ENCODE peak calls at places on chromosomes 3 and 15, in four cellular contexts. S is A549, J is HepG2, U is K562. D is an unnamed sample.

GRCh38 chr15:63324770-63325169 is 47.4 kb downstream of the APH1B start:
- DNase-seq in S (no peak), J (no peak), U (no peak), D (no peak)

GRCh38 chr3:78791745-78792144 is 976.1 kb downstream of the ROBO1 start:
- DNase-seq in S (no peak), J (no peak), U (no peak), D (no peak)

GRCh38 chr3:177208223-177208622 is 10.9 kb upstream of the TBL1XR1 start:
- DNase-seq in S (no peak), J (no peak), U (no peak), D (no peak)

GRCh38 chr3:10411598-10412332 is 90.9 kb upstream of the SEC13 start:
- DNase-seq in S (no peak), J (no peak), U (no peak), D (no peak)

GRCh38 chr3:144636833-144637232 is 665.2 kb downstream of the DIPK2A start:
- DNase-seq in S (peak), J (peak), U (no peak), D (no peak)

GRCh38 chr3:48686538-48687219 is 964 bp upstream of the NCKIPSD start:
- DNase-seq in S (no peak), J (no peak), U (no peak), D (no peak)

GRCh38 chr3:182800508-182800907 is 7.2 kb downstream of the ATP11B start:
- DNase-seq in S (no peak), J (no peak), U (no peak), D (no peak)

GRCh38 chr3:177471733-177472480 is 274.6 kb upstream of the TBL1XR1 start:
- DNase-seq in S (no peak), J (no peak), U (no peak), D (no peak)

GRCh38 chr3:87307805-87308204 is 31.4 kb upstream of the POU1F1 start:
- DNase-seq in S (no peak), J (no peak), U (no peak), D (no peak)

DNA sequence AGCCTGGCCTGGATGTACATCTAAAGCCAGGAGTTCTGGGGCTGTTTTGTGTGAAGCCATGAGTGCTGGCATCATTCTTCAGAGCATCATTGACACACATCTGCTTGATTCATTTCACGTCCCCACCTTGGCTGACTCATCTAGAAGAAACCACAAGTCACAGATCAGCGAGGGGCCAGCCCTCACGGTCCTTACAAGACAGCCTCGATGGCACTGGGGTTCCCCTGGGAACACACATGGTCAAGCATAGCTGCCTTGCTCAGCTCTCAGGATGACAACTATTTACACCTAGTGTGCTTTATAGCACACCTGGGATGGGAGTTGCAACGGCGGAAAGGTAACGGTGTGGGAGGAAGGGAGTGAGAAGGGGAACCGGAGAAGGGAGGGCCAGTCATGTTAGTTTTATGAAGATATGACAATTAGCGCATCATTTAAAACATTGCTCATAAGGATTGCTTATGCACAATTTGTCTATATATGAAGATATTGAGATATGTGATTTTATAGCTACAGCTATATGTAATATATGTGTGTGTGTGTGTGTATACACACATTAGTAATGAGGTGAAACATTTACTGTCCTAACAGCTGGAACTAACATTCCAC is 227.1 kb downstream of the RPLP1 start:
- DNase-seq in S (no peak), J (no peak), U (no peak), D (peak)
- TF ChIP-seq POLR2AphosphoS2 in S (no peak), J (no peak), U (no peak), D (no peak)

DNA sequence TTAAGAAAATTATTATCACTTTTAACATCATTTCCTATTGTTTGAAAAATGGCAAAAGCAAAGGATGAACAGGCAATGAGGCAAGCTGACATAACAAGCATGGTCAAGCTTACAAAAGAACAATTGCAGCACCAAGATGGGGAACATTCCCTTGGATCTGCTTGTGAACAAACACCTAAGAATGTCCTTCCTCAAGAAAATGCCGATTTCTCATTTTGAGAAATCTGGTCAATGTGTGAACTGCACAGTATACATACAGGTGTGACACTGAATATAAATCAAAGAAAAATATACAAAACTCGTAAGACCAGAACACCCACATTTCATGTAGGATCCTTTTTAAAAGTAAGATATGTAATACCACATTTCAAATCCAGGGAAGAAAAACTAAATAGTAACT is 58.9 kb downstream of the LRRFIP2 start:
- DNase-seq in S (no peak), J (no peak), U (no peak), D (no peak)
- TF ChIP-seq POLR2AphosphoS2 in S (no peak), J (no peak), U (no peak), D (no peak)

DNA sequence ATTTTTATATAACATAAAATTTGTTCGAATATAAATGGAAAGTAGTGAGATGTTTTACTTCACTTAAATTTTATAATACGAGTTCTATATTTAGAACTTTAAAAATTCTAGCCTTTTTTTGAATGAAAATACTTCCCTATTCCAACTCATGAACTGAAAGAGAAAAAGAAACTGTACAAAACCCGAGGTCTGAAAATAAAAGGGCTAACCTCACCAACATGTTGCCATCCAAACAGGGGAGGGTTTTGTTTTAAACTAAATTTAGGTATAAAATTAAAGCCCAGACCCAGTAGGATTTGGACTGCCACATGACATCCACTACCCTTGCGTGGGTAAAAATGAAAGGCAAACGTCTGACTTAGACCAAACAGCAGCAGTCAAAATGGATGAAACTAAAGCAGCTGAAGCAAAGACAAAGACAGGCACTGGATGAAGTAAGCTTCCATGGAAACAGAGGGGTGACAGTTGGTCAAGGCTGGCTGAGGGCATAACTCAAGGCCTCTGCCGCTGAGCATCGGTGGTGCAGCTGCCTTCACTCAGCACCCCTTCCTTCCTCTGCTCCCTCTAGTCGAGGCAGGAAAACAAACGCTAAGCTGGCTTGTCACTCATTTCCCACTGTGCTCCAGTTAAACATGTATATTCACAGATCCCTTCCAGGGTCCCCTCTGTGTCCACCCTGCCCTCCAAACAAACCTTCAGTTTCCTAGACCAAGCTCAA is 58.1 kb downstream of the TM4SF4 start:
- DNase-seq in S (no peak), J (no peak), U (no peak), D (no peak)
- TF ChIP-seq POLR2AphosphoS2 in S (no peak), J (no peak), U (no peak), D (no peak)

GRCh38 chr3:9104121-9104520 is 140.8 kb upstream of the RAD18 start:
- DNase-seq in S (no peak), J (no peak), U (no peak), D (no peak)

GRCh38 chr3:9099711-9100110 is 136.4 kb upstream of the RAD18 start:
- DNase-seq in S (no peak), J (no peak), U (no peak), D (no peak)

GRCh38 chr3:9101286-9101685 is 138.0 kb upstream of the RAD18 start:
- DNase-seq in S (no peak), J (no peak), U (peak), D (no peak)

GRCh38 chr3:9100132-9100894 is 137.0 kb upstream of the RAD18 start:
- DNase-seq in S (no peak), J (no peak), U (no peak), D (peak)

GRCh38 chr3:9102240-9102841 is 139.1 kb upstream of the RAD18 start:
- DNase-seq in S (no peak), J (no peak), U (no peak), D (no peak)
- TF ChIP-seq POLR2AphosphoS2 in S (no peak), J (no peak), U (no peak), D (no peak)

DNA sequence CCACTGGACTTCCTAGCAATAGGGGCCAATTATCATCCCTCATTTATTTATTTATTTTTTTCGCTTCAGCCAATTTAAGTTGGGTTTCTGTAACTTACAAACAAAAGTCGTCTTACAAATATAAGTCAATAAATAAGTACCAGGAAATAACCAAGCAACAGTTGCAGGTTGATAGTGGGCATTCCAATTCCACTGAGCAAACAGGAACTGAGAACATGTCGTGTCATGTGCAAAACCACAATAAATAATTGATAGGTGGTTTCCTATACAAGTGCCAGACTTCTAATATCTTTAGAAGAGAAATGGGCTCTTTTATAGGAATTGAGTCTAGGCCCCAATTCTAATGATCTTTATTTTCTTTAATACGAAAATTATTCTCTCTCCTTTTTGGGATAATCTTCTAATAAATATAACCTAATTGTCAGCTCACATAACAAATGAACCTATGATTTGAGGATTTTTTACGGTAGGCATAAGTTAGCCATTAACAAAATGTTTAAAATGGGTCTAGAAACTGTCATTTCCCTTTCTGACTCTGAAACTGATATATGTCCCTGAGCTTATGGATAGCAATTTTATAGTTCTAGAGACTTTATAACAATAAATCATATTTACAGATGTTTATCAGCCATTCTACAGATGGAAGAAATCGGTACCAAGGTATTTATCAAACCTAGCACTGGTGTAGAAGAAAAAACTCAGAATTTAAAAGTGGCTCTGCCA is 571.8 kb downstream of the FOXP1 start:
- DNase-seq in S (no peak), J (no peak), U (no peak), D (peak)
- TF ChIP-seq POLR2AphosphoS2 in S (no peak), J (no peak), U (no peak), D (no peak)

DNA sequence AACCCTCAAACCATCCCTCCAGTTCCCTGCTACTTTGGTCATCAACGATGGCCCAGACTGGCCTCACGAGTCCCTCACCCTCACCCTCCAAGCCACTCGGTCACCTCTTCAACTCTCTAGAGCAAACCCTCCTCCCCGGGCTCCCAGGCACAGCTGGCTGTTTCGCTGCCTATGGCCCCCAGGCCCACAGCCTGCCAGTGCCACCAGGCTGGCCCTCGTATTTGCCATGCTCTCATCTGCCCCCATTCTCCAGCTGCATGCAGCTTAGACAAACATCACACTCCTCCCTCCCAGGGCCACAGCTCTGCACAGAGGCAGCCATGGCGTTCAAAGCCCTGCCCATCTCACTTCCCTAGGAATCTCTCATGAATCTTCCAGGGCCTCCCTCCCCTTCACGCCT is 13.8 kb downstream of the RAB43 start:
- DNase-seq in S (no peak), J (no peak), U (no peak), D (no peak)
- TF ChIP-seq POLR2AphosphoS2 in S (no peak), J (no peak), U (no peak), D (no peak)

GRCh38 chr15:74789171-74789627 is 7.3 kb downstream of the CSK start:
- DNase-seq in S (no peak), J (no peak), U (no peak), D (no peak)

GRCh38 chr15:74788716-74789151 is 6.9 kb downstream of the CSK start:
- DNase-seq in S (no peak), J (no peak), U (no peak), D (peak)

GRCh38 chr15:74786659-74787165 is 4.8 kb downstream of the CSK start:
- DNase-seq in S (no peak), J (no peak), U (no peak), D (no peak)

GRCh38 chr15:74788042-74788715 is 6.3 kb downstream of the CSK start:
- DNase-seq in S (no peak), J (no peak), U (no peak), D (no peak)

DNA sequence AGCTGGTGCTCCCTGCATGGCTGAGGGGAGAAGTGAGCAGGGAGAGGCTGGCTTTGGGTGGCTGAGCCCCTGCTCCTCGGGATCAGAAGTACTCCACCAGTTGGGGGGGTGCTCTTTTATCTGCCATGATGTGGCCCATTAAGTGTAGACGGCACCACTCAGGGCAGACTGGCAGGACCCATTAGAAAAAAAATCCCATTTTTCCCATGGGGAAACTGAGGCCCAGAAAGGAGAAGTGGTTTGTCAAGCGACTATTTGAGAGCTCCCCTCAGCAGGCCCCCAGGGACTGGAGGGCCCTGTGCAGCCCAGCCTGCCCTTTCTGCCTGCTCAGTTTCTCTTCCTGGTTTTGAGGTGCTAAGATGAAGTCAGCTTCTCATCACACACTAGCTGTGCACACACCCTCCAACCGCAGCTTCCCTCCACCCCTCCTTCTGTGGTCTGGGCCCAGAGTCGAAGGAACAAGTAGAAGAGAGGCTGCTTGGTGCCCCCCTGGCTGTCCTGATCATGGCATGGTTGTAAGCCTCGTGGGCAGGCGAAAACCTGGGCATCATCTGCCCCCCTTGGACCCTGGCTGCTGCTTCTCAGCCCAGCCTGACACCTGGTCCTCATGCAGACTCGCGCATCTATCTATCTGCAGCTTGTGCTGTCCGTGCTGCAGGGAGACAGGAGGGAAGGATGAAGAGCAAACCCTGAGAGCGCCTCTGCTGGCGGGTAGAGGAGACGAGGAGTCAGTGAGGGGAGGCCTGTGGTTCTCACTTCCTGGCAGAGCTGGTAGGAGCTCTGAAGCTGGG is 5.6 kb downstream of the CSK start:
- DNase-seq in S (peak), J (no peak), U (peak), D (peak)
- TF ChIP-seq POLR2AphosphoS2 in S (no peak), J (no peak), U (no peak), D (peak)

GRCh38 chr3:160435747-160436146 is 13.8 kb downstream of the TRIM59 start:
- DNase-seq in S (no peak), J (no peak), U (no peak), D (no peak)
- TF ChIP-seq POLR2AphosphoS2 in S (no peak), J (no peak), U (peak), D (no peak)

D was measured in GM12878.